ENCODE peak calls at places on chromosomes 11 and 22, in four cellular contexts. S, X, M and A are unnamed samples.

GRCh38 chr11:129709801-129710398 is 105.7 kb upstream of the TMEM45B start:
- DNase-seq in S (no peak), M (no peak), X (no peak), A (no peak)

GRCh38 chr22:49370841-49371301 is 456.8 kb downstream of the BRD1 start:
- DNase-seq in S (no peak), X (no peak), M (no peak), A (no peak)

GRCh38 chr22:44118645-44119315 is 61.9 kb upstream of the PARVG start:
- DNase-seq in X (no peak), S (no peak), M (no peak), A (no peak)

GRCh38 chr11:76603202-76603601 is 67.3 kb downstream of the LRRC32 start:
- DNase-seq in X (no peak), S (no peak), M (no peak), A (no peak)

GRCh38 chr22:46964773-46965550 is 202.5 kb downstream of the TBC1D22A start:
- DNase-seq in X (no peak), S (no peak), M (no peak), A (no peak)

GRCh38 chr11:86288776-86289507 is 13.1 kb upstream of the HIKESHI start:
- DNase-seq in S (no peak), M (no peak), X (no peak), A (no peak)

GRCh38 chr22:49192180-49192856 is 635.4 kb downstream of the BRD1 start:
- DNase-seq in S (no peak), M (no peak), X (no peak), A (no peak)

GRCh38 chr11:15893080-15893492 is 463.3 kb downstream of the SOX6 start:
- DNase-seq in M (no peak), S (no peak), X (no peak), A (peak; percentile 64)

GRCh38 chr22:47073101-47073500 is 310.7 kb downstream of the TBC1D22A start:
- DNase-seq in M (no peak), S (no peak), X (no peak), A (no peak)

GRCh38 chr11:127627629-127628462 is 627.3 kb upstream of the KIRREL3 start:
- DNase-seq in X (no peak), M (no peak), S (no peak), A (no peak)

GRCh38 chr11:76672431-76673163 is 2.0 kb upstream of the LRRC32 start:
- DNase-seq in X (no peak), M (peak; percentile 84), S (peak; percentile 49), A (no peak)

GRCh38 chr11:28743101-28743550 is 634.9 kb downstream of the METTL15 start:
- DNase-seq in X (no peak), M (no peak), S (no peak), A (peak; percentile 91)

GRCh38 chr11:12161137-12161536 is 50.7 kb downstream of the MICAL2 start:
- DNase-seq in X (no peak), M (no peak), S (no peak), A (no peak)

GRCh38 chr11:115264278-115264677 is 239.9 kb downstream of the CADM1 start:
- DNase-seq in S (no peak), M (no peak), X (no peak), A (no peak)

GRCh38 chr11:128021304-128022006 is 565.9 kb downstream of the ETS1 start:
- DNase-seq in M (no peak), S (peak; percentile 18), X (no peak), A (no peak)

GRCh38 chr22:27032121-27032761 is 374.9 kb downstream of the MIAT start:
- DNase-seq in X (no peak), S (peak; percentile 7), M (no peak), A (no peak)

GRCh38 chr11:77308838-77309237 is 7.4 kb upstream of the GDPD4 start:
- DNase-seq in M (no peak), S (no peak), X (no peak), A (no peak)

GRCh38 chr11:104678408-104678807 is 219.9 kb downstream of the CASP12 start:
- DNase-seq in X (no peak), S (no peak), M (no peak), A (peak; percentile 43)

GRCh38 chr22:39628563-39629080 is 58.1 kb downstream of the CACNA1I start:
- DNase-seq in S (no peak), M (no peak), X (no peak), A (no peak)

GRCh38 chr11:107836811-107837210 is 21.8 kb downstream of the SLC35F2 start:
- DNase-seq in M (no peak), X (no peak), S (no peak), A (no peak)

GRCh38 chr22:42937164-42937854 is 77.6 kb downstream of the PACSIN2 start:
- DNase-seq in S (peak; percentile 86), X (peak; percentile 57), M (no peak), A (no peak)

GRCh38 chr11:33039274-33040126 is at the start of gene TCP11L1:
- DNase-seq in M (peak; percentile 59), X (peak; percentile 70), S (peak; percentile 92), A (peak; percentile 95)

GRCh38 chr22:35218079-35218478 is 39.2 kb upstream of the HMGXB4 start:
- DNase-seq in S (no peak), M (no peak), X (no peak), A (no peak)

GRCh38 chr22:29346659-29347058 is 31.2 kb upstream of the RASL10A start:
- DNase-seq in S (no peak), M (no peak), X (no peak), A (no peak)

GRCh38 chr11:116525961-116526495 is 246.8 kb downstream of the BUD13 start:
- DNase-seq in S (no peak), X (no peak), M (no peak), A (no peak)

GRCh38 chr11:5204787-5205186 is 4.3 kb upstream of the OR51V1 start:
- DNase-seq in X (peak; percentile 64), S (peak; percentile 53), M (no peak), A (peak; percentile 72)

GRCh38 chr11:123430736-123431356 is 777 bp downstream of the GRAMD1B start:
- DNase-seq in S (peak; percentile 83), X (peak; percentile 49), M (no peak), A (peak; percentile 60)

GRCh38 chr11:110962907-110963306 is 250.7 kb upstream of the ARHGAP20 start:
- DNase-seq in S (no peak), X (no peak), M (no peak), A (no peak)

GRCh38 chr11:65699306-65699705 is 12.7 kb upstream of the KAT5 start:
- DNase-seq in X (no peak), S (no peak), M (no peak), A (no peak)

GRCh38 chr11:14374922-14375630 is 16.1 kb upstream of the RRAS2 start:
- DNase-seq in S (no peak), X (no peak), M (no peak), A (no peak)

GRCh38 chr11:103862049-103862826 is 174.2 kb upstream of the DDI1 start:
- DNase-seq in X (no peak), M (no peak), S (no peak), A (no peak)

GRCh38 chr11:35324981-35325380 is 94.4 kb downstream of the SLC1A2 start:
- DNase-seq in M (no peak), S (no peak), X (no peak), A (no peak)

GRCh38 chr11:14065153-14065552 is 102.6 kb downstream of the SPON1 start:
- DNase-seq in X (no peak), M (no peak), S (no peak), A (no peak)

GRCh38 chr11:128956401-128957203 is 13.9 kb upstream of the TP53AIP1 start:
- DNase-seq in X (peak; percentile 62), M (peak; percentile 45), S (peak; percentile 62), A (peak; percentile 77)

GRCh38 chr11:35214181-35214770 is 75.3 kb downstream of the CD44 start:
- DNase-seq in S (no peak), M (no peak), X (no peak), A (peak; percentile 8)

GRCh38 chr11:35138949-35139881 is at the start of gene CD44:
- DNase-seq in M (no peak), X (peak; percentile 83), S (peak; percentile 88), A (peak; percentile 44)

GRCh38 chr22:32904044-32904443 is 102.5 kb downstream of the TIMP3 start:
- DNase-seq in X (peak; percentile 3), S (peak; percentile 40), M (no peak), A (no peak)

GRCh38 chr11:124879999-124880611 is 14.9 kb downstream of the ROBO3 start:
- DNase-seq in M (no peak), X (no peak), S (no peak), A (peak; percentile 41)

DNA sequence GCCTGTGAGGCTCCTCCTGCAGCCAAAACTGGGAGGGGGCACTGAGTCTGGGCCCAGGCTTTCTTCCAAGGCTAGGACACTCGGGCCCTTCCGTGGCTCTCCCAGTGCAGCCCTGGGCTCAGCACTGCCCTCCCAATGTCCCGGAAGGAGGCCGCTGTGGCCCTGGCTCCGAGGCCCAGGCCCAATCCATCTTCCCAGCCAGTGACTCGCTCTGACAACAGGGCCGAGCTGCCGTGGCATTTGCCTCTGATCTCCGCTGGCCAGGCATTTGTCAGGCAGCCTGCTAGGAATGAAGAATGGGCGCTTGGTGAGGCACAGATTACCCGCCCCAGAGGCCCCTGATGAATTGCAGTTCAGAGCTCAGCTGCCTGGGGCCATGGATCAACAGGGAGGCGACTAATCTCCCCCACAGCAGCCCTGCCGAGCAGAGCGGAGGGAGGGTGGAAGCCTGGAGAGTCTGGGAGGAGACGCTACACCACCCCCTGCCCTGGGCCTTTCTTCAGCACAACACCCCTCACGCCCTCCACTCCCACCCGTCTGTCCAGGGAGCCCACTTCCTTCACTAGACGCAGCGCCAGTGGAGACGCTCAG is 8.3 kb downstream of the FXYD2 start:
- DNase-seq in S (peak; percentile 42), M (no peak), X (no peak), A (no peak)
- TF ChIP-seq POLR2A in S (no peak), M (no peak), X (no peak), A (no peak)

GRCh38 chr22:31223786-31224191 is 11.7 kb downstream of the LIMK2 start:
- DNase-seq in S (peak; percentile 31), X (no peak), M (no peak), A (no peak)
- TF ChIP-seq MYC in S (no peak), X (no peak), M (no peak), A (no peak)

GRCh38 chr22:37809672-37810333 is 2.1 kb downstream of the GCAT start:
- DNase-seq in M (no peak), X (no peak), S (no peak), A (no peak)

GRCh38 chr22:37808294-37808657 is 542 bp downstream of the GCAT start:
- DNase-seq in M (no peak), X (no peak), S (peak; percentile 46), A (no peak)

GRCh38 chr22:37805878-37806277 is 1.9 kb upstream of the GCAT start:
- DNase-seq in X (no peak), M (no peak), S (no peak), A (no peak)

GRCh38 chr22:37806409-37807338 is 1.1 kb upstream of the GCAT start:
- DNase-seq in M (no peak), S (peak; percentile 41), X (no peak), A (peak; percentile 44)

GRCh38 chr22:37807410-37808293 is at the start of gene GCAT:
- DNase-seq in X (peak; percentile 91), S (peak; percentile 97), M (peak; percentile 58), A (peak; percentile 98)
- TF ChIP-seq POLR2A in X (peak; percentile 28), S (peak; percentile 62), M (peak; percentile 88), A (peak; percentile 80)

GRCh38 chr11:114208371-114208770 is 87.8 kb upstream of the NNMT start:
- DNase-seq in S (peak; percentile 20), X (no peak), M (no peak), A (no peak)

GRCh38 chr11:114207096-114207495 is 89.1 kb upstream of the NNMT start:
- DNase-seq in S (no peak), M (no peak), X (no peak), A (no peak)

GRCh38 chr11:114211444-114212122 is 84.6 kb upstream of the NNMT start:
- DNase-seq in M (no peak), S (no peak), X (no peak), A (no peak)

GRCh38 chr11:114209904-114210303 is 86.3 kb upstream of the NNMT start:
- DNase-seq in M (no peak), X (no peak), S (no peak), A (no peak)

GRCh38 chr11:114209343-114209742 is 86.9 kb upstream of the NNMT start:
- DNase-seq in M (no peak), S (no peak), X (no peak), A (no peak)
- TF ChIP-seq MYC in M (no peak), S (no peak), X (no peak), A (no peak)